ENCODE peak calls at places on chromosomes 11 and 22, in five cellular contexts. I is HepG2, L is stomach, N is suprapubic skin, Q is ovary. D is an unnamed sample.

GRCh38 chr11:72075109-72075508 is 5.2 kb downstream of the NUMA1 start:
- DNase-seq in L (no peak), N (no peak), I (no peak), Q (no peak), D (no peak)

GRCh38 chr22:27124336-27125023 is 467.1 kb downstream of the MIAT start:
- DNase-seq in L (no peak), I (no peak), N (no peak), Q (no peak), D (no peak)

GRCh38 chr11:118241191-118242098 is 10.7 kb downstream of the MPZL3 start:
- DNase-seq in I (peak), N (no peak), Q (no peak), L (peak), D (no peak)

GRCh38 chr11:118532852-118533768 is 2.1 kb downstream of the TMEM25 start:
- DNase-seq in N (no peak), Q (no peak), I (no peak), L (no peak), D (no peak)

GRCh38 chr22:26671317-26672059 is 14.1 kb downstream of the MIAT start:
- DNase-seq in I (no peak), Q (peak), N (peak), L (peak), D (peak)

GRCh38 chr11:87851234-87851633 is 324.0 kb downstream of the RAB38 start:
- DNase-seq in N (no peak), Q (no peak), L (no peak), I (no peak), D (no peak)

GRCh38 chr11:63610604-63611394 is 3.4 kb downstream of the PLAAT3 start:
- DNase-seq in Q (no peak), L (peak), I (no peak), N (peak), D (peak)

GRCh38 chr11:102920118-102920684 is 35.3 kb downstream of the MMP13 start:
- DNase-seq in N (no peak), I (no peak), Q (no peak), L (no peak), D (no peak)

GRCh38 chr22:17781319-17782031 is 7.2 kb upstream of the BID start:
- DNase-seq in L (no peak), I (peak), Q (no peak), N (no peak), D (peak)
- TF ChIP-seq POLR2A in L (no peak), I (peak), Q (no peak), N (no peak), D (no peak)

GRCh38 chr11:133263332-133263731 is 269.0 kb downstream of the OPCML start:
- DNase-seq in L (no peak), N (no peak), I (no peak), Q (no peak), D (no peak)
- TF ChIP-seq CTCF in L (no peak), N (no peak), I (no peak), Q (no peak), D (no peak)

GRCh38 chr22:22400099-22400498 is 108.4 kb downstream of the ZNF280B start:
- DNase-seq in L (no peak), Q (no peak), N (no peak), I (no peak), D (peak)
- H3K4me3 ChIP-seq in L (no peak), Q (no peak), N (no peak), I (no peak), D (no peak)

GRCh38 chr11:76783294-76783900 is at the start of gene TSKU:
- DNase-seq in I (no peak), N (no peak), L (no peak), Q (no peak), D (peak)

GRCh38 chr11:76782526-76783293 is 446 bp upstream of the TSKU start:
- DNase-seq in Q (peak), I (peak), L (peak), N (peak), D (peak)

GRCh38 chr11:76781861-76782500 is 1.2 kb upstream of the TSKU start:
- DNase-seq in L (no peak), N (no peak), I (peak), Q (no peak), D (peak)

GRCh38 chr11:76785513-76785912 is 2.4 kb downstream of the TSKU start:
- DNase-seq in I (no peak), Q (no peak), L (no peak), N (no peak), D (no peak)

DNA sequence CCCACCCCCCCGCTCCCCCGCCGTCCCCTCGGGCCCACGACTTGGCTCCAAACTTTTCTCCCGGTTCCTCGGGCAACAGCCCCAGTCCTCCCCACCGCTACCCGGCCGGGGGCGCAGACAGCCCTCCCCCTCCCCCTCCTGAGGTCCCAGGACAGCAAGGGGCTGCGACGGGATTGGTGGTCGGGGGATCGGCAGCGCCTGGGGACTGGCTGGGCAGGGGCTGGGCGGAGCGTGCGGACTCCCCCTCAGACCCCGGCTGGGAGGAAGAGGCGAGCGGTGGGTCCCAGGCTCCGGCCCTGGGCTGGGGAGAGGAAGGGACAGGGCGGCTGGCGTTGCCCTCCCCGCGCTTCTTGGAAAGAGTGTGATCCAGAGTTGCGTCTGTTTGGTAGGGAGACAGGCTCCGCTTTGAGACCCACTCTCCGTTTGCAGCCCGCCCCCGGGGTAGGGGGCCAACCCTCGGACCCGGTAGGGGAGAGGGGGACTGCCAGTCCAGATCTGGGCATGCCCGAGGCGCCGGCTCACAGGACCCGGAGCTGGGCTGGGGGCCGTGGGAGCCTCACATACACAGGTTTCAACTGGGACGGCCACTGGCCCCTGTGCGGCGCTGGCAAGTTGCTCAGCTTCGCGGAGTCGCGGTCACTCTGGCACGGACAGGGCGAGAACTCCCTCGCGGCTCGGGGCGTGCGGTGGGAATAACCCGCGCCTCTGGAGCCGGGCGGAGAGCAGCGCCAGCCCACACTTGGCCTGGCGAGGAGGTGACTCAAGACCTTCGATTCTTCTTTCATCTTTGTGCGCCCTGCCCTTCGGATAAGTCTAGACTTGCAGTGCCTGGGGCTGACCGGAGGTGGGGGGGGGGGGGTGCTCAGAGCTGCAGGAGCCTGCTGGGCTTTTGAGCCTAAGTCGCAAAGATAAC is 1.0 kb downstream of the TSKU start:
- DNase-seq in N (peak), Q (peak), L (peak), I (peak), D (peak)
- TF ChIP-seq POLR2A in N (no peak), Q (peak), L (no peak), I (peak), D (no peak)

DNA sequence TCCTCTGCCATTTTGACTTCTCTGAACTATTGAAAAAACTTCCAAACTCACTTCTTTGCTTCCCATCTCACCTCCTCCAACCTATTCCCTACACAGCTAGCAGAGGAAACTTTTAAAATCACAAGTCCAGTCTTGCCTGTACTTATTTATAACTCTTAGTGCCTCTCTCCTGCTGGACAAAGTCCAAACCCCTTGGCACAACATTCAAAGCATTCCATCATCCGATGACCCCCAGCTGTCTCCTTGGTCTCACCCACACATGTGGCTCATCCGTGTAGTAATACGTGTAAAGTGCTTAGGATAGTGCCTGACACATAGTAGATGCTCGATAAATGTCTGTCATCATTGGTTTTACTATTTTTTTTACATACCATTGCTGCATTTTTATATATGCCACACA is 101.4 kb downstream of the PARVA start:
- DNase-seq in I (peak), Q (no peak), N (no peak), L (no peak), D (no peak)
- TF ChIP-seq CTCF in I (no peak), Q (no peak), N (no peak), L (no peak), D (no peak)

GRCh38 chr22:37244922-37245722 is 1.1 kb upstream of the RAC2 start:
- DNase-seq in I (no peak), N (no peak), L (no peak), Q (no peak), D (no peak)

GRCh38 chr22:37245740-37246139 is 1.7 kb upstream of the RAC2 start:
- DNase-seq in L (no peak), Q (no peak), I (no peak), N (no peak), D (no peak)

GRCh38 chr22:37242395-37242918 is 1.6 kb downstream of the RAC2 start:
- DNase-seq in I (no peak), L (peak), N (peak), Q (no peak), D (peak)

GRCh38 chr22:37243402-37244113 is 511 bp downstream of the RAC2 start:
- DNase-seq in I (no peak), Q (no peak), L (no peak), N (no peak), D (no peak)

GRCh38 chr22:37244114-37244921 is at the start of gene RAC2:
- DNase-seq in L (peak), Q (no peak), I (no peak), N (peak), D (peak)
- H3K4me3 ChIP-seq in L (peak), Q (no peak), I (no peak), N (peak), D (peak)

GRCh38 chr11:46616551-46617450 is at the start of gene HARBI1:
- DNase-seq in L (peak), I (peak), N (peak), Q (peak), D (peak)
- TF ChIP-seq POLR2A in L (no peak), I (peak), N (no peak), Q (peak), D (no peak)

GRCh38 chr11:104588975-104589374 is 309.3 kb downstream of the CASP12 start:
- DNase-seq in L (no peak), Q (no peak), N (no peak), I (no peak), D (no peak)

GRCh38 chr11:104594228-104594958 is 303.9 kb downstream of the CASP12 start:
- DNase-seq in N (no peak), L (no peak), Q (no peak), I (no peak), D (no peak)
- TF ChIP-seq CTCF in N (no peak), L (no peak), Q (no peak), I (no peak), D (no peak)

D was measured in lower leg skin.